ENCODE peak calls at places on chromosomes 1 and 21, in ten cellular contexts. R is WTC11; P is EL; W is hypothalamus; K is Kasumi-1; J is aorta; E is NCI-H2171 treated with DMSO at 0.1 percent for 48 hours; X is brain microvascular endothelial cell; F is HFFc6; Z is CD8-positive, alpha-beta memory T cell. H is an unnamed sample.

GRCh38 chr1:32496127-32496526 is 31.3 kb downstream of the ZBTB8B start:
- DNase-seq in R (no peak), P (peak; percentile 58), W (no peak), K (no peak), J (no peak), E (no peak), X (peak; percentile 62), F (no peak), Z (no peak), H (no peak)

GRCh38 chr1:205396972-205397616 is 24.8 kb downstream of the LEMD1 start:
- DNase-seq in R (peak; percentile 41), P (peak; percentile 59), W (no peak), K (peak; percentile 73), J (no peak), E (peak; percentile 93), X (peak; percentile 32), F (peak; percentile 13), Z (peak; percentile 25), H (no peak)

GRCh38 chr1:37056201-37056764 is 22.0 kb upstream of the GRIK3 start:
- DNase-seq in R (peak; percentile 28), P (no peak), W (no peak), K (no peak), J (no peak), E (peak; percentile 73), X (no peak), F (no peak), Z (no peak), H (no peak)

GRCh38 chr1:223631367-223631977 is 34.0 kb downstream of the CAPN8 start:
- DNase-seq in R (no peak), P (peak; percentile 8), W (no peak), K (no peak), J (no peak), E (no peak), X (no peak), F (no peak), Z (no peak), H (no peak)

GRCh38 chr21:45383615-45384201 is 21.3 kb upstream of the COL18A1 start:
- DNase-seq in R (peak; percentile 62), P (no peak), W (no peak), K (no peak), J (peak; percentile 30), E (no peak), X (no peak), F (no peak), Z (no peak), H (peak; percentile 85)

GRCh38 chr1:51566260-51566659 is 47.2 kb upstream of the EPS15 start:
- DNase-seq in R (no peak), P (no peak), W (no peak), K (no peak), J (no peak), E (no peak), X (no peak), F (no peak), Z (no peak), H (no peak)

GRCh38 chr1:3787347-3787710 is 9.0 kb downstream of the LRRC47 start:
- DNase-seq in R (no peak), P (no peak), W (no peak), K (no peak), J (no peak), E (no peak), X (no peak), F (no peak), Z (no peak), H (no peak)

GRCh38 chr1:185035258-185035657 is 10.1 kb upstream of the RNF2 start:
- DNase-seq in R (no peak), P (no peak), W (no peak), K (no peak), J (no peak), E (no peak), X (no peak), F (no peak), Z (no peak), H (no peak)

GRCh38 chr1:159790237-159790917 is 9.6 kb downstream of the DUSP23 start:
- DNase-seq in R (peak; percentile 24), P (peak; percentile 28), W (no peak), K (peak; percentile 4), J (no peak), E (no peak), X (no peak), F (no peak), Z (peak; percentile 20), H (no peak)

GRCh38 chr1:152515454-152515823 is 1.2 kb downstream of the CRCT1 start:
- DNase-seq in R (no peak), P (peak; percentile 33), W (no peak), K (no peak), J (peak; percentile 50), E (no peak), X (peak; percentile 10), F (no peak), Z (no peak), H (no peak)

GRCh38 chr1:85838238-85838637 is 130.0 kb upstream of the ZNHIT6 start:
- DNase-seq in R (no peak), P (no peak), W (no peak), K (peak; percentile 14), J (no peak), E (no peak), X (no peak), F (no peak), Z (no peak), H (no peak)

GRCh38 chr1:96730574-96731298 is 9.2 kb downstream of the PTBP2 start:
- DNase-seq in R (no peak), P (no peak), W (no peak), K (no peak), J (no peak), E (no peak), X (no peak), F (no peak), Z (no peak), H (no peak)

GRCh38 chr1:204217648-204218000 is 3.8 kb upstream of the GOLT1A start:
- DNase-seq in R (no peak), P (no peak), W (no peak), K (no peak), J (no peak), E (no peak), X (no peak), F (no peak), Z (no peak), H (no peak)